ENCODE peak calls at places on chromosomes 13 and 19, in ten cellular contexts. L is upper lobe of left lung, B is thoracic aorta, M is fibroblast of lung, N is tibial artery, I is stomach, D is astrocyte, P is left lung, Z is heart left ventricle, X is heart right ventricle. O is an unnamed sample.

GRCh38 chr13:49524740-49525501 is 29.2 kb downstream of the PHF11 start:
- DNase-seq in P (no peak), N (no peak), M (no peak), B (no peak), D (no peak), X (no peak), Z (no peak), L (no peak), I (no peak), O (no peak)

GRCh38 chr19:15170345-15170744 is 30.4 kb downstream of the NOTCH3 start:
- DNase-seq in P (no peak), X (no peak), B (no peak), M (no peak), L (no peak), N (no peak), I (no peak), D (no peak), Z (no peak), O (no peak)

GRCh38 chr13:27476943-27477681 is 26.7 kb upstream of the MTIF3 start:
- DNase-seq in I (peak; percentile 76), D (no peak), N (no peak), B (no peak), M (peak; percentile 5), L (peak; percentile 23), Z (no peak), X (no peak), P (no peak), O (no peak)

GRCh38 chr13:63408227-63409202 is 1992.9 kb upstream of the PCDH20 start:
- DNase-seq in N (no peak), P (no peak), Z (no peak), L (no peak), I (no peak), M (peak; percentile 38), B (no peak), X (no peak), D (peak; percentile 32), O (no peak)

GRCh38 chr13:106640515-106640914 is 72.6 kb upstream of the ARGLU1 start:
- DNase-seq in X (no peak), N (no peak), M (no peak), I (no peak), Z (no peak), B (no peak), D (no peak), P (no peak), L (no peak), O (no peak)

GRCh38 chr19:9453953-9454352 is 18.6 kb upstream of the ZNF266 start:
- DNase-seq in P (no peak), B (no peak), D (no peak), M (no peak), Z (no peak), L (no peak), X (no peak), I (no peak), N (no peak), O (no peak)

GRCh38 chr13:99224019-99224418 is 23.4 kb downstream of the UBAC2 start:
- DNase-seq in X (no peak), P (no peak), Z (no peak), I (no peak), B (no peak), L (no peak), D (no peak), N (no peak), M (no peak), O (no peak)

GRCh38 chr19:35166100-35167063 is 11.8 kb downstream of the FXYD5 start:
- DNase-seq in N (no peak), L (no peak), X (no peak), B (no peak), D (no peak), M (no peak), P (no peak), I (no peak), Z (no peak), O (no peak)

GRCh38 chr13:73340069-73340468 is 281.3 kb downstream of the KLF5 start:
- DNase-seq in B (no peak), L (no peak), Z (no peak), M (no peak), D (no peak), P (no peak), I (no peak), X (no peak), N (no peak), O (no peak)

GRCh38 chr19:13974073-13974472 is 21.8 kb downstream of the DCAF15 start:
- DNase-seq in N (no peak), B (no peak), D (no peak), P (no peak), M (no peak), X (no peak), Z (no peak), I (peak; percentile 47), L (no peak), O (no peak)

GRCh38 chr13:36880961-36881360 is 39.1 kb downstream of the SMAD9 start:
- DNase-seq in X (no peak), B (no peak), I (no peak), P (no peak), N (no peak), D (no peak), L (no peak), Z (no peak), M (peak; percentile 30), O (no peak)

GRCh38 chr19:4086336-4086953 is 19.7 kb upstream of the ZBTB7A start:
- DNase-seq in B (no peak), D (no peak), Z (no peak), L (no peak), X (no peak), M (no peak), N (no peak), P (no peak), I (peak; percentile 42), O (no peak)

GRCh38 chr13:61247149-61247936 is 168.3 kb downstream of the PCDH20 start:
- DNase-seq in D (no peak), I (no peak), Z (no peak), X (no peak), M (no peak), B (no peak), P (peak; percentile 24), N (no peak), L (no peak), O (no peak)

GRCh38 chr13:74710006-74710405 is 575.8 kb upstream of the KLF12 start:
- DNase-seq in M (peak; percentile 28), B (no peak), D (peak; percentile 22), X (no peak), P (no peak), N (no peak), L (no peak), Z (no peak), I (no peak), O (no peak)

DNA sequence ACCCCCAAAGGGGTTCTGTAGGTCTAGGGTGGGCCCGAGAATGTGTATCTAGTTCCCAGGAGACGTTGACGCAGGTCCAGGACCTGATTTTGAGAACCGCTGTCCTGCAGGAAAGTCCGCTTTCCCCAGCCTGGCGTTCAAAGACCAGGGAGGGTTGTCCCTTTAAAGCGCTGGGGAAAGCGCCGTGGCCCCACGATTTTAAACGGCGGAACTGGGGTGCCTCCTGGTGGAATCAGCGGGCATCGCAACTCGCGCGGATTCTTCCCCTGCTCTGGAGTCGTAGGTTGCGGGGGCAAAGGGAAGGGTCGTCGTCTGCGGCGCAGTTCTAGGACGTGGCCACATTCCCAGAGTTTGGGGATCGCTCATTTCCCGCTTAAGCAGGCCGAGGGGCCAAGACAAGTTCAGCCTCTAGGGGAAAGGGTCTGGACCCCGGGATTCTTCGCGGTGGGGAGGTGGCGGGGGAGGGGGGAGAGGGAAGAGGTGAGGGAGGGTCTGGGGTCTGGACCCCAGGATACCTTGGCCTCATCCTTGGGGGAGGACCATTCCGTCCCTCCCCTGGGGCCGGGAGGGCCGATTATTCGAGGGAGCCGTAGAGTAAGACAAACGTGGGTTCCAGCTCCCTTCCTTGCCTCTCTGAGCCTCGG is 7.7 kb downstream of the PNMA8B start:
- DNase-seq in X (peak; percentile 82), D (no peak), N (peak; percentile 86), I (peak; percentile 83), B (no peak), Z (peak; percentile 88), P (peak; percentile 87), L (peak; percentile 67), M (peak; percentile 48), O (peak; percentile 51)
- H3K4me3 ChIP-seq in X (peak overlapping the region; percentile 49), D (peak overlapping the region; percentile 49), N (peak overlapping the region; percentile 55), I (peak overlapping the region; percentile 22), B (peak overlapping the region; percentile 71), Z (peak overlapping the region; percentile 38), P (no peak overlapping the region), L (peak overlapping the region; percentile 2), M (peak overlapping the region; percentile 26), O (peak overlapping the region; percentile 46)

GRCh38 chr13:25171517-25172302 is at the start of gene AMER2:
- DNase-seq in X (peak; percentile 22), N (no peak), L (no peak), M (peak; percentile 11), P (peak; percentile 77), Z (no peak), B (no peak), I (no peak), D (peak; percentile 6), O (no peak)
- H3K27me3 ChIP-seq in X (peaks cover 57% of the 10 kb centered on the region), N (no peaks in the 10 kb centered on the region), L (no peaks in the 10 kb centered on the region), M (peaks cover 30% of the 10 kb centered on the region), P (peaks cover 94% of the 10 kb centered on the region), Z (peaks cover 64% of the 10 kb centered on the region), B (peaks cover 6% of the 10 kb centered on the region), I (peaks cover 30% of the 10 kb centered on the region), D (peaks cover 47% of the 10 kb centered on the region), O (peaks cover 56% of the 10 kb centered on the region)

GRCh38 chr13:97288486-97288900 is 66.4 kb downstream of the MBNL2 start:
- DNase-seq in B (no peak), Z (no peak), M (no peak), X (no peak), L (no peak), P (no peak), I (no peak), D (no peak), N (no peak), O (no peak)
- H3K4me1 ChIP-seq in B (peaks cover 32% of the 10 kb centered on the region), Z (peaks cover 32% of the 10 kb centered on the region), M (peaks cover 5% of the 10 kb centered on the region), X (peaks cover 15% of the 10 kb centered on the region), L (no peaks in the 10 kb centered on the region), P (peaks cover 11% of the 10 kb centered on the region), I (no peaks in the 10 kb centered on the region), D (peaks cover 9% of the 10 kb centered on the region), N (peaks cover 19% of the 10 kb centered on the region), O (peaks cover 62% of the 10 kb centered on the region)

DNA sequence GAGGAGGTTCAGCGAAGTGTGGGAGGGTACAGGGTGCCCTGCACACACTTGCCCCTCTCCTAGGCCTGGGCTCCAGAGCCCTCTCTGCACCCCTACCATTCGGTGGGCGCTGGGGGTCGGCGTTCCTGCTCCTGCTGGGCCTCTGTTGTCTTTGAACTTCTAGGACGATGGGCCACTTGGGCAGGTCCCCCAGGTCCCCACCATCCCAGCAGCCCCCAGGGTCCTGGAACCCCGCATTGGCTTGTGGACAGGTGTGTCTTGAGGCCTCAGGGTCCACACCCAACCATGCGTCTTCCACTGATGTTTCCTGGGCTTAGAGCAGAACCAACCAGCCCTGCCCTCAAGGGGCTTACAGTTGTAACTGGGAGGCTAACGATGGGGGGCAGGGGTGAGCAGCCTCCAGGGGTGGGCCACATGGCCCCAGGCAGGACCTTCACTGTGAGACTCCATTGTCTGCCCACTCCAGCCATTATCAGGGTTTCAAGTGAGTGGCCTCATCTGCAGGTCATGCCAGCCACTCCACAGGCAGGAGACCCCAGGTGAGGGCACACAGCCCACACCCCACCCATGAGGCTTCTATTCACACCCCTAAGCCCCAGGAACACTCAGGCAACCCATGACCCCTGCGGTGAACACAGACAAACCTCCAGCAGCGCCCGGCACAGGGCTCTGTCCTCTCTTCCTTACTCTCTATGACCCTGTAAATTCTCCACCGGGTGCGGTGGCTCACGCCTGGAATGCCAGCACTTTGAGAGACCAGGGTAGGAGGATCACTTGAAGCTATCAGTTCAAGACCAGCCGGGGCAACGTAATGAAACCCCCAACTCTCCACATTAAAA is 2.0 kb upstream of the KLF16 start:
- DNase-seq in I (no peak), M (no peak), B (no peak), D (no peak), L (no peak), N (no peak), X (no peak), Z (peak; percentile 65), P (peak; percentile 57), O (no peak)
- H3K4me3 ChIP-seq in I (peak overlapping the region; percentile 66), M (no peak overlapping the region), B (peak overlapping the region; percentile 93), D (peak overlapping the region; percentile 62), L (no peak overlapping the region), N (peak overlapping the region; percentile 71), X (peak overlapping the region; percentile 96), Z (peak overlapping the region; percentile 81), P (no peak overlapping the region), O (peak overlapping the region; percentile 73)